ENCODE peak calls at places on chromosomes 13 and 19, in four cellular contexts. L, T, V and M are unnamed samples. For H3K9me3, the result is how much of the 10 kb centered on the place peaks cover.

GRCh38 chr13:42680748-42681147 is 100.6 kb upstream of the FAM216B start:
- DNase-seq in L (no peak), T (no peak), V (no peak), M (no peak)

GRCh38 chr13:51746802-51747201 is 57.2 kb downstream of the DHRS12 start:
- DNase-seq in L (no peak), T (no peak), V (peak), M (no peak)

GRCh38 chr13:97174638-97175037 is 47.5 kb upstream of the MBNL2 start:
- DNase-seq in L (no peak), T (no peak), V (no peak), M (no peak)

GRCh38 chr19:55723491-55723890 is 14.7 kb downstream of the NLRP9 start:
- DNase-seq in L (no peak), T (no peak), V (no peak), M (no peak)

GRCh38 chr19:17391371-17392151 is 2.4 kb downstream of the CCDC194 start:
- DNase-seq in L (no peak), T (no peak), V (no peak), M (no peak)

GRCh38 chr13:45521292-45521691 is 56.6 kb downstream of the COG3 start:
- DNase-seq in L (no peak), T (no peak), V (no peak), M (no peak)

GRCh38 chr19:48728882-48729645 is 9.5 kb upstream of the MAMSTR start:
- DNase-seq in L (no peak), T (no peak), V (no peak), M (no peak)

GRCh38 chr19:56142087-56142787 is 1.1 kb downstream of the ZNF444 start:
- DNase-seq in L (no peak), T (no peak), V (peak), M (no peak)

GRCh38 chr13:79779761-79780160 is 298.8 kb downstream of the NDFIP2 start:
- DNase-seq in L (no peak), T (no peak), V (no peak), M (no peak)

GRCh38 chr19:1173160-1173844 is 766 bp downstream of the SBNO2 start:
- DNase-seq in L (no peak), T (no peak), V (no peak), M (no peak)

GRCh38 chr13:32737679-32738078 is 151.4 kb downstream of the PDS5B start:
- DNase-seq in L (no peak), T (no peak), V (no peak), M (no peak)

GRCh38 chr19:17041994-17042393 is 15.4 kb upstream of the CPAMD8 start:
- DNase-seq in L (no peak), T (no peak), V (no peak), M (no peak)

GRCh38 chr13:52851153-52851962 is 2.9 kb upstream of the PCDH8 start:
- DNase-seq in L (no peak), T (no peak), V (peak), M (no peak)

GRCh38 chr19:13103961-13104847 is 1.5 kb upstream of the LYL1 start:
- DNase-seq in L (peak), T (peak), V (no peak), M (peak)

GRCh38 chr13:48154671-48155070 is 59.8 kb upstream of the MED4 start:
- DNase-seq in L (no peak), T (no peak), V (no peak), M (no peak)

GRCh38 chr19:17874423-17875135 is 2.8 kb downstream of the SLC5A5 start:
- DNase-seq in L (no peak), T (no peak), V (no peak), M (no peak)

GRCh38 chr13:97076898-97077297 is 82.6 kb upstream of the OXGR1 start:
- DNase-seq in L (no peak), T (no peak), V (no peak), M (no peak)

GRCh38 chr13:49585220-49586157 is at the start of gene RCBTB1:
- DNase-seq in L (peak), T (peak), V (peak), M (peak)

GRCh38 chr13:94780421-94780820 is 68.1 kb upstream of the SOX21 start:
- DNase-seq in L (no peak), T (no peak), V (no peak), M (no peak)

GRCh38 chr13:41344358-41344757 is 33.3 kb downstream of the NAA16 start:
- DNase-seq in L (no peak), T (no peak), V (no peak), M (no peak)

GRCh38 chr13:45333251-45333972 is 7.6 kb downstream of the TPT1 start:
- DNase-seq in L (no peak), T (no peak), V (no peak), M (no peak)

GRCh38 chr13:19834704-19835103 is 28.7 kb downstream of the ZMYM5 start:
- DNase-seq in L (no peak), T (no peak), V (no peak), M (no peak)

GRCh38 chr13:112962396-112962795 is 6.6 kb upstream of the MCF2L start:
- DNase-seq in L (no peak), T (no peak), V (no peak), M (no peak)

GRCh38 chr19:10474962-10475451 is 28.1 kb downstream of the KEAP1 start:
- DNase-seq in L (no peak), T (no peak), V (no peak), M (no peak)

GRCh38 chr13:51801631-51802099 is 2.3 kb downstream of the DHRS12 start:
- DNase-seq in L (no peak), T (no peak), V (peak), M (no peak)

GRCh38 chr19:1168877-1169791 is 4.9 kb downstream of the SBNO2 start:
- DNase-seq in L (no peak), T (no peak), V (peak), M (no peak)

GRCh38 chr13:21324793-21325192 is 134.3 kb downstream of the ZDHHC20 start:
- DNase-seq in L (no peak), T (no peak), V (no peak), M (no peak)

GRCh38 chr13:46179576-46180368 is 2.2 kb downstream of the LCP1 start:
- DNase-seq in L (peak), T (no peak), V (no peak), M (peak)

GRCh38 chr13:82772802-82773201 is 1109.5 kb downstream of the SLITRK1 start:
- DNase-seq in L (no peak), T (no peak), V (no peak), M (no peak)

GRCh38 chr19:4878491-4878968 is 11.1 kb upstream of the PLIN3 start:
- DNase-seq in L (no peak), T (no peak), V (no peak), M (no peak)

GRCh38 chr19:48752511-48753365 is at the start of gene FUT1:
- DNase-seq in L (peak), T (no peak), V (peak), M (no peak)

GRCh38 chr19:2702170-2703076 is at the start of gene GNG7:
- DNase-seq in L (peak), T (peak), V (peak), M (peak)

GRCh38 chr19:13478576-13478975 is 27.7 kb downstream of the CACNA1A start:
- DNase-seq in L (no peak), T (no peak), V (no peak), M (no peak)

GRCh38 chr13:38684714-38685113 is 2.2 kb upstream of the FREM2 start:
- DNase-seq in L (no peak), T (no peak), V (no peak), M (no peak)

GRCh38 chr19:16247353-16248182 is 49.9 kb downstream of the AP1M1 start:
- DNase-seq in L (peak), T (peak), V (peak), M (peak)

GRCh38 chr13:38624822-38625221 is 62.1 kb upstream of the FREM2 start:
- DNase-seq in L (no peak), T (no peak), V (no peak), M (no peak)

GRCh38 chr19:29292562-29292961 is 79.6 kb upstream of the UQCRFS1 start:
- DNase-seq in L (no peak), T (no peak), V (no peak), M (no peak)
- H3K9me3 ChIP-seq in L (under half), T (under half), V (under half), M (under half)

GRCh38 chr13:73169971-73170370 is 111.2 kb downstream of the KLF5 start:
- DNase-seq in L (no peak), T (no peak), V (no peak), M (no peak)

GRCh38 chr13:73173160-73173905 is 114.5 kb downstream of the KLF5 start:
- DNase-seq in L (no peak), T (no peak), V (no peak), M (no peak)

GRCh38 chr13:73171926-73172325 is 113.1 kb downstream of the KLF5 start:
- DNase-seq in L (no peak), T (no peak), V (no peak), M (no peak)

GRCh38 chr13:73168993-73169401 is 110.2 kb downstream of the KLF5 start:
- DNase-seq in L (no peak), T (no peak), V (no peak), M (no peak)

GRCh38 chr13:73171242-73171641 is 112.4 kb downstream of the KLF5 start:
- DNase-seq in L (no peak), T (no peak), V (no peak), M (no peak)
- H3K9me3 ChIP-seq in L (under half), T (under half), V (under half), M (under half)

DNA sequence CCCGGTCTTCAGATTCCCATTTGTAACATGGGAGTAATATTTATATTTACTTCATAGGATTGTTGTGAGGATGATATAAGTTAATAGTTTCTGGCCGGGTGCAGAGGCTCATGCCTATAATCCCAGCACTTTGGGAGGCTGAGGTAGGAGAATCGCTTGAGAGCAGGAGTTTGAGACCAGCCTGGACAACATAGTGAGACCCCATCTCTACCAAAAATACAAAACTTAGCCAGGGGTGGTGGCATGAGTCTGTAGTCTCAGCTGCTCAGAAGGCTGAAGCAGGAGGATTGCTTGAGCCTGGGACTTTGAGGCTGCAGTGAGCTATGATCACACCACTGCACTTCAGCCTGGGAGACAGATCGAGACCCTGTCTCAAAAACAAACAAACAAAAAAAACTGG is 11.2 kb downstream of the CATSPERG start:
- DNase-seq in L (no peak), T (no peak), V (no peak), M (no peak)
- H3K9me3 ChIP-seq in L (under half), T (under half), V (under half), M (under half)

GRCh38 chr13:63012016-63012415 is 1596.4 kb upstream of the PCDH20 start:
- DNase-seq in L (no peak), T (no peak), V (no peak), M (no peak)

GRCh38 chr13:63005625-63006024 is 1590.0 kb upstream of the PCDH20 start:
- DNase-seq in L (no peak), T (no peak), V (no peak), M (no peak)

GRCh38 chr13:63010072-63010658 is 1594.5 kb upstream of the PCDH20 start:
- DNase-seq in L (no peak), T (no peak), V (no peak), M (no peak)
- H3K9me3 ChIP-seq in L (under half), T (under half), V (under half), M (under half)

GRCh38 chr19:20247016-20247683 is 80.1 kb downstream of the ZNF486 start:
- DNase-seq in L (no peak), T (no peak), V (peak), M (no peak)

GRCh38 chr19:20254151-20254550 is 87.1 kb downstream of the ZNF486 start:
- DNase-seq in L (no peak), T (no peak), V (no peak), M (no peak)

GRCh38 chr19:20245309-20245708 is 78.3 kb downstream of the ZNF486 start:
- DNase-seq in L (no peak), T (no peak), V (no peak), M (no peak)

GRCh38 chr19:20256606-20257005 is 89.6 kb downstream of the ZNF486 start:
- DNase-seq in L (no peak), T (no peak), V (no peak), M (no peak)

DNA sequence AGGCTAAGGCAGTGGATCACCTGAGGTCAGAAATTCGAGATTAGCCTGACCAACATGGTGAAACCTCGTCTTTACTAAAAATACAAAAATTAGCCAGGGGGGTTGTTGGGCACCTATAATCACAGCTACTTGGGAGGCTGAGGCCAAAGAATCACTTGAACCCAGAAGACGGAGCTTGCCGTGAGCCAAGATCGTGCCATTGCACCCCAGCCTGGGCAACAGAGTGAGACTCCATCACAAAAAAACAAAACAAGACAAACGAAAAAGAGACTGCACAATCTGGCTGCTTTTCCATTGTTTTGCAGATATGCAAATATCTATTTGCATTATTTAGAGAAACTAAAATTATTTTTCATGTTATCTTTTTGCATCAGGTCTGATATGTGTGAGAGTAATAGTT is 83.6 kb downstream of the ZNF486 start:
- DNase-seq in L (no peak), T (no peak), V (no peak), M (no peak)
- H3K9me3 ChIP-seq in L (under half), T (under half), V (under half), M (under half)

GRCh38 chr19:27776020-27776419 is 1436.9 kb downstream of the UQCRFS1 start:
- DNase-seq in L (no peak), T (no peak), V (no peak), M (no peak)

GRCh38 chr19:27776524-27776923 is 1436.4 kb downstream of the UQCRFS1 start:
- DNase-seq in L (no peak), T (no peak), V (no peak), M (no peak)

GRCh38 chr19:27779953-27780352 is 1433.0 kb downstream of the UQCRFS1 start:
- DNase-seq in L (no peak), T (no peak), V (no peak), M (no peak)

GRCh38 chr19:27777242-27777641 is 1435.7 kb downstream of the UQCRFS1 start:
- DNase-seq in L (no peak), T (no peak), V (no peak), M (no peak)

GRCh38 chr19:27777726-27778125 is 1435.2 kb downstream of the UQCRFS1 start:
- DNase-seq in L (no peak), T (no peak), V (no peak), M (no peak)
- H3K9me3 ChIP-seq in L (under half), T (under half), V (under half), M (under half)

DNA sequence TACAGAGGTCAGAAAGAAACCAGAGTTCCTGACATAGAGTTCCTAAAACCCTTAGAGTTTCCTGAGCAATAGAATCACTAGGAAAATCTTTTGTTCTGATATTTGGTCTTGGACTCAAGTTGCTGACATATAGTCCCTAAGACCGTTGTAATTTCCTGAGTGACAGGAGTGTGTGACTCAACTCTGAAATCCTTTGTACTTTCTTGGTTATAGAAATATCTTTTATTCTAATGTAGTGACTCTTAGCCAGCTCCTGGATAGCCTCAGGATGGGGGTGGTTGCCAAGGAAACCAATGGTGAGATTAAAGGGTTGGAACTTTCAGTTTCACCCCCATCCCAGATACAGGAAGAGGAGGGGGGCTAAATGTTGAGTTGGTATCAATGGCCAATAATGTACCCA is 41.9 kb downstream of the MBD3L2B start:
- DNase-seq in L (no peak), T (no peak), V (no peak), M (no peak)
- H3K9me3 ChIP-seq in L (under half), T (under half), V (under half), M (under half)

DNA sequence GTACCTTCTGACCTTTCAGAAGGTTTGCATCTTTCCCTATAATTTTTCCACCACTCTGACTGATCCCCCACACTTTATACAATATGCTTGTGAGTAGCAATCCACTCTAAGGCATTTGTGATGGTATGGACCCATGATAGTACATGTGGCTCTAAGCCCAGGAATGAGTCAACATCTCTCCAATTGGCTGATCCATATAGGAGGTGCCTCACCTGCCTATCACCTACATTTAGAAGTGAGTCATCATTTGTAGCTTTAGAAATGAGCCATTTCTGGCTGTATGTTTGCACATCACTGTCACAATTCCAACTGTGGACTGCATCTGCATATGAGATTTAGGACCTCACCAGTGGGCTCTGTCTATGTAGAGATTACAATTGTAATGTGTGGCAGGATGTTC is 133.1 kb upstream of the ZNF91 start:
- DNase-seq in L (no peak), T (no peak), V (no peak), M (no peak)
- H3K9me3 ChIP-seq in L (under half), T (under half), V (under half), M (under half)

GRCh38 chr19:57689750-57690149 is 8.0 kb downstream of the ZNF551 start:
- DNase-seq in L (no peak), T (no peak), V (no peak), M (no peak)

GRCh38 chr19:57682226-57682766 is 519 bp downstream of the ZNF551 start:
- DNase-seq in L (no peak), T (no peak), V (no peak), M (no peak)

GRCh38 chr19:57687363-57688010 is 5.7 kb downstream of the ZNF551 start:
- DNase-seq in L (no peak), T (no peak), V (no peak), M (no peak)

GRCh38 chr19:57688011-57688763 is 6.4 kb downstream of the ZNF551 start:
- DNase-seq in L (no peak), T (no peak), V (no peak), M (no peak)

DNA sequence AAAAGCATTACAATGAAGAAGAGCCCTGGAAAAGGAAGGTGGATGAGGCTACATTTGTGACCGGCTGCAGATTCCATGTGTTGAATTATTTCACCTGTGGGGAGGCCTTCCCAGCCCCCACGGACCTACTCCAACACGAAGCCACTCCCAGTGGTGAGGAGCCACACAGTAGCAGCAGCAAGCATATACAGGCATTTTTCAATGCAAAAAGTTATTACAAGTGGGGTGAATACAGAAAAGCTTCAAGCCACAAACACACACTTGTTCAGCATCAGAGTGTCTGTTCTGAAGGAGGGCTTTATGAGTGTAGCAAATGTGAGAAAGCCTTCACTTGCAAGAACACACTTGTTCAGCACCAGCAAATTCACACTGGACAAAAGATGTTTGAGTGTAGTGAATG is 5.0 kb downstream of the ZNF551 start:
- DNase-seq in L (no peak), T (no peak), V (no peak), M (no peak)
- H3K9me3 ChIP-seq in L (half or more), T (half or more), V (under half), M (half or more)

GRCh38 chr19:37635076-37636056 is 19.9 kb downstream of the ZFP30 start:
- DNase-seq in L (no peak), T (no peak), V (no peak), M (no peak)
- H3K9me3 ChIP-seq in L (under half), T (half or more), V (under half), M (under half)